ENCODE peak calls at places on chromosomes 13 and 19, in seven cellular contexts. W is nucleus accumbens; V is cardiac muscle cell; X is natural killer cell; Q is stimulated activated CD4-positive, alpha-beta T cell treated with anti-CD3 and anti-CD28 coated beads, TNF-alpha, amount 100 ng/mL, for 48 hours; Y is endodermal cell; O is kidney tubule cell. H is an unnamed sample.
A peak's percentile ranks its signal among the peaks of the same experiment; 100 is the strongest.

GRCh38 chr19:7888145-7888825 is at the start of gene LRRC8E:
- DNase-seq in O (peak; percentile 85), W (no peak), X (no peak), Y (peak; percentile 94), V (peak; percentile 76), Q (no peak), H (peak; percentile 63)

GRCh38 chr13:66492479-66492878 is 737.7 kb downstream of the PCDH9 start:
- DNase-seq in W (no peak), Q (no peak), X (no peak), V (no peak), O (peak; percentile 40), Y (peak; percentile 66), H (no peak)

GRCh38 chr19:44530777-44531176 is 1.3 kb upstream of the CEACAM20 start:
- DNase-seq in Y (no peak), Q (no peak), O (peak; percentile 13), W (no peak), X (no peak), V (peak; percentile 41), H (no peak)

GRCh38 chr19:55246462-55247451 is 12.1 kb downstream of the PPP6R1 start:
- DNase-seq in Q (no peak), Y (no peak), V (no peak), O (no peak), X (no peak), W (no peak), H (no peak)

GRCh38 chr13:110228936-110229904 is 77.7 kb downstream of the COL4A1 start:
- DNase-seq in W (no peak), X (no peak), Y (no peak), Q (no peak), V (no peak), O (no peak), H (peak; percentile 64)

GRCh38 chr19:11142528-11143171 is 12.9 kb downstream of the SPC24 start:
- DNase-seq in O (peak; percentile 96), X (no peak), W (peak; percentile 39), Y (peak; percentile 94), Q (no peak), V (peak; percentile 98), H (peak; percentile 93)

GRCh38 chr19:20238025-20238623 is 71.1 kb downstream of the ZNF486 start:
- DNase-seq in Y (peak; percentile 99), X (peak; percentile 87), W (peak; percentile 81), V (peak; percentile 93), O (peak; percentile 90), Q (peak; percentile 87), H (peak; percentile 26)

GRCh38 chr19:5231857-5232503 is 108.6 kb downstream of the PTPRS start:
- DNase-seq in O (no peak), W (no peak), Y (no peak), V (peak; percentile 38), X (no peak), Q (no peak), H (no peak)

GRCh38 chr13:63010072-63010658 is 1594.5 kb upstream of the PCDH20 start:
- DNase-seq in O (no peak), X (no peak), Q (no peak), W (no peak), Y (peak; percentile 51), V (no peak), H (no peak)

GRCh38 chr19:21691656-21692055 is 75.7 kb downstream of the ZNF100 start:
- DNase-seq in O (no peak), Y (no peak), X (no peak), Q (no peak), V (no peak), W (no peak), H (no peak)

GRCh38 chr19:41705393-41706174 is 2.8 kb upstream of the CEACAM5 start:
- DNase-seq in W (no peak), Q (no peak), V (peak; percentile 25), O (peak; percentile 60), Y (peak; percentile 91), X (no peak), H (peak; percentile 26)

GRCh38 chr19:45403781-45404556 is 900 bp downstream of the PPP1R13L start:
- DNase-seq in V (peak; percentile 35), O (peak; percentile 82), Q (peak; percentile 55), W (no peak), Y (peak; percentile 97), X (peak; percentile 62), H (peak; percentile 82)